ENCODE peak calls at places on chromosome 21, in four cellular contexts. W is HL-60, B is K562, M is GM12878. T is an unnamed sample.

GRCh38 chr21:34367320-34367935 is 3.6 kb downstream of the KCNE2 start:
- DNase-seq in W (no peak), M (no peak), B (peak), T (no peak)

GRCh38 chr21:16794944-16795343 is 717.9 kb upstream of the CXADR start:
- DNase-seq in W (no peak), M (no peak), B (no peak), T (no peak)

GRCh38 chr21:42997053-42997452 is 22.7 kb downstream of the PKNOX1 start:
- DNase-seq in M (no peak), W (no peak), B (no peak), T (no peak)

GRCh38 chr21:38768385-38769071 is 37.2 kb upstream of the ETS2 start:
- DNase-seq in M (no peak), W (no peak), B (no peak), T (no peak)

GRCh38 chr21:23578027-23578426 is 2029.3 kb downstream of the MRPL39 start:
- DNase-seq in W (no peak), M (no peak), B (no peak), T (no peak)

GRCh38 chr21:20026517-20026916 is 971.7 kb upstream of the NCAM2 start:
- DNase-seq in B (no peak), W (no peak), M (no peak), T (no peak)

GRCh38 chr21:17461582-17461981 is 51.3 kb upstream of the CXADR start:
- DNase-seq in M (no peak), W (no peak), B (no peak), T (no peak)

GRCh38 chr21:46038871-46039397 is 57.4 kb downstream of the COL6A1 start:
- DNase-seq in W (no peak), M (no peak), B (peak), T (no peak)

GRCh38 chr21:46661211-46661625 is 25.7 kb downstream of the PRMT2 start:
- DNase-seq in W (peak), M (no peak), B (no peak), T (peak)

GRCh38 chr21:35319684-35320083 is 270.6 kb upstream of the RUNX1 start:
- DNase-seq in B (no peak), M (no peak), W (no peak), T (no peak)

GRCh38 chr21:46195595-46196195 is 11.4 kb upstream of the SPATC1L start:
- DNase-seq in W (no peak), B (no peak), M (no peak), T (no peak)

GRCh38 chr21:34669149-34669879 is 520 bp downstream of the CLIC6 start:
- DNase-seq in B (no peak), W (no peak), M (no peak), T (peak)

GRCh38 chr21:24045775-24046215 is 1561.5 kb downstream of the MRPL39 start:
- DNase-seq in M (no peak), B (peak), W (no peak), T (no peak)

GRCh38 chr21:39048064-39048463 is 135.2 kb downstream of the PSMG1 start:
- DNase-seq in B (peak), M (no peak), W (no peak), T (no peak)

GRCh38 chr21:34158866-34159616 is 85.7 kb downstream of the MRPS6 start:
- DNase-seq in M (no peak), B (no peak), W (no peak), T (no peak)

GRCh38 chr21:35920428-35920827 is 139.9 kb downstream of the SETD4 start:
- DNase-seq in W (no peak), M (no peak), B (no peak), T (no peak)

GRCh38 chr21:29072873-29073221 is 601 bp downstream of the CCT8 start:
- DNase-seq in M (no peak), W (no peak), B (peak), T (no peak)

GRCh38 chr21:38773108-38774061 is 32.3 kb upstream of the ETS2 start:
- DNase-seq in M (no peak), B (no peak), W (no peak), T (no peak)

GRCh38 chr21:15221799-15222386 is 157.1 kb upstream of the NRIP1 start:
- DNase-seq in B (peak), W (peak), M (no peak), T (no peak)

GRCh38 chr21:34592573-34592972 is 22.3 kb downstream of the RCAN1 start:
- DNase-seq in M (no peak), B (no peak), W (no peak), T (no peak)

GRCh38 chr21:39313042-39313456 is 383 bp downstream of the BRWD1 start:
- DNase-seq in W (peak), M (no peak), B (no peak), T (peak)

GRCh38 chr21:38985423-38986378 is 180.0 kb downstream of the ETS2 start:
- DNase-seq in W (peak), B (peak), M (peak), T (peak)

GRCh38 chr21:29634410-29634809 is 305.4 kb downstream of the GRIK1 start:
- DNase-seq in B (peak), W (no peak), M (no peak), T (no peak)

GRCh38 chr21:39373634-39374033 is 24.7 kb upstream of the HMGN1 start:
- DNase-seq in M (no peak), W (no peak), B (peak), T (no peak)

GRCh38 chr21:44814498-44815023 is 3.3 kb downstream of the SUMO3 start:
- DNase-seq in B (no peak), W (no peak), M (no peak), T (no peak)
- TF ChIP-seq SPI1 in B (no peak), W (no peak), M (no peak), T (no peak)

DNA sequence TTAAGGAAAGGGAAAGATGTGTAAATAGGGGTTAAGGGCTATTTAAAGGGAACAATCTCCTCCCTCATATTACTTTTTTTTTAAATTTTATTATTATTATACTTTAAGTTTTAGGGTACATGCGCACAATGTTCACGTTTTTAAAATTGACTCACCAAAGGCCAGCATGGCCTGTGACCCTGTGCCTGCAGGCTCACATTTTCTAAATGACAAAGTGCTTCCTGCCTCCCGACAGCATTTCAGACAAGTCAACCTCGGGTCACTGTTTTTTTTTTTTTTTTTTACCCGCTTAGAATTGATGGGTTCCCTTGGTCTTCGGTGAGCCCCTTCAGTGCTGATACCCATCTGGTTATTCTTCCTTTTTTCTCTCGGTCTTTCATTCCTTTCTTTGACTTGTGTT is 70.4 kb upstream of the SCAF4 start:
- DNase-seq in B (no peak), M (no peak), W (no peak), T (no peak)
- TF ChIP-seq SPI1 in B (no peak), M (no peak), W (no peak), T (no peak)

GRCh38 chr21:41885341-41886024 is 6.3 kb upstream of the PRDM15 start:
- DNase-seq in M (no peak), W (no peak), B (no peak), T (no peak)
- TF ChIP-seq SPI1 in M (no peak), W (no peak), B (no peak), T (no peak)

DNA sequence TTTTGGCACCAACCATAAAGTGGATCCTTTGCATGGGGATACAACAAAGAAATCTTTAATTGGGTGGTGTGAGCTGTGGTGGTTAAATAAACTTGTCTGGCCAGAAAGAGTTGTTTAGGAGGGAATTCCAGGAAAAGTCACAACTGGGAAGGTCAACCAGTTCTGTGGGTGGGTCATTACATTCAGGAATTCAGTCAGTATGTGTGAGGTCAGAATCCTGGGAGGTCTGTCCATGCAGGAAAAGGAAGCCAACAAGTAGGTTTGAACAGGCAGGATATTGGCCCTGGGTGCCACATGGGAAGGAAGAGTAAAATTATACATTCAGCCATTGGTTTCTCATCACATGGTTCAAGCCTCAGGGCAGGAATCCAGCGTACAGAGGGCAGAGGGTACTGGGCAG is 162.3 kb upstream of the ADAMTS5 start:
- DNase-seq in W (no peak), B (no peak), M (no peak), T (no peak)
- TF ChIP-seq SPI1 in W (no peak), B (no peak), M (no peak), T (no peak)